ENCODE peak calls at places on chromosomes 16 and 17, in eight cellular contexts. L, F, P, Y, Z, J, B and W are unnamed samples.
A peak's percentile ranks its signal among the peaks of the same experiment; 100 is the strongest.

GRCh38 chr17:4908301-4908700 is 5.4 kb upstream of the CHRNE start:
- DNase-seq in Z (no peak), L (no peak), J (no peak), P (peak; percentile 31), B (no peak), F (no peak), Y (no peak), W (no peak)

GRCh38 chr16:3129137-3130131 is 5.4 kb upstream of the ZNF213 start:
- DNase-seq in Y (peak; percentile 76), J (peak; percentile 82), B (peak; percentile 89), P (peak; percentile 49), L (peak; percentile 91), Z (peak; percentile 86), F (peak; percentile 74), W (peak; percentile 83)

GRCh38 chr17:62664336-62665120 is 37.1 kb downstream of the MRC2 start:
- DNase-seq in J (peak; percentile 60), F (no peak), Z (no peak), B (no peak), Y (no peak), P (no peak), L (no peak), W (no peak)

GRCh38 chr17:27495460-27495859 is 39.2 kb downstream of the KSR1 start:
- DNase-seq in L (no peak), P (no peak), J (no peak), Z (no peak), F (no peak), B (no peak), Y (no peak), W (no peak)

GRCh38 chr16:68369168-68369567 is 58.3 kb downstream of the PRMT7 start:
- DNase-seq in Y (no peak), F (no peak), B (no peak), L (no peak), Z (no peak), J (no peak), P (no peak), W (no peak)

GRCh38 chr17:59829217-59830006 is 63.3 kb downstream of the TUBD1 start:
- DNase-seq in Z (no peak), J (no peak), B (peak; percentile 68), F (no peak), Y (peak; percentile 96), P (no peak), L (peak; percentile 97), W (peak; percentile 50)

GRCh38 chr17:7703584-7704574 is 1.1 kb upstream of the EFNB3 start:
- DNase-seq in Z (no peak), L (no peak), F (no peak), Y (no peak), J (no peak), B (no peak), P (peak; percentile 69), W (peak; percentile 86)

GRCh38 chr16:87286839-87287626 is 30.2 kb downstream of the C16orf95 start:
- DNase-seq in J (no peak), Y (no peak), P (no peak), F (no peak), B (no peak), L (no peak), Z (no peak), W (no peak)

GRCh38 chr17:81160306-81160705 is 5.0 kb upstream of the PVALEF start:
- DNase-seq in B (no peak), Z (peak; percentile 27), F (peak; percentile 41), L (no peak), P (peak; percentile 21), J (peak; percentile 82), Y (no peak), W (no peak)